ENCODE peak calls at places on chromosomes 3 and 15, in ten cellular contexts. H is endodermal cell; Y is neural progenitor cell; Q is neuronal stem cell; J is body of pancreas; E is CD4-positive, alpha-beta T cell; K is astrocyte; P is colonic mucosa; N is CD8-positive, alpha-beta memory T cell; W is aorta. D is an unnamed sample.

GRCh38 chr3:14424711-14425573 is 22.5 kb downstream of the SLC6A6 start:
- DNase-seq in H (no peak), Y (no peak), Q (no peak), J (no peak), E (peak; percentile 29), K (no peak), P (no peak), N (peak; percentile 76), W (no peak), D (no peak)

GRCh38 chr15:40981186-40981585 is 27.9 kb downstream of the CHAC1 start:
- DNase-seq in H (no peak), Y (no peak), Q (no peak), J (no peak), E (no peak), K (no peak), P (no peak), N (no peak), W (no peak), D (no peak)

GRCh38 chr3:24595801-24596200 is 101.2 kb upstream of the THRB start:
- DNase-seq in H (no peak), Y (no peak), Q (no peak), J (no peak), E (no peak), K (peak; percentile 36), P (no peak), N (no peak), W (no peak), D (no peak)

GRCh38 chr3:53941174-53941573 is 49.5 kb upstream of the SELENOK start:
- DNase-seq in H (no peak), Y (no peak), Q (no peak), J (no peak), E (no peak), K (peak; percentile 62), P (no peak), N (no peak), W (no peak), D (no peak)

GRCh38 chr3:111851511-111851954 is 7.5 kb upstream of the PHLDB2 start:
- DNase-seq in H (peak; percentile 44), Y (no peak), Q (no peak), J (no peak), E (no peak), K (peak; percentile 88), P (no peak), N (no peak), W (no peak), D (no peak)

GRCh38 chr15:87354661-87355410 is 901.7 kb downstream of the NTRK3 start:
- DNase-seq in H (no peak), Y (no peak), Q (no peak), J (no peak), E (no peak), K (peak; percentile 90), P (no peak), N (no peak), W (no peak), D (no peak)

GRCh38 chr3:116667791-116668190 is 41.8 kb upstream of the TUSC7 start:
- DNase-seq in H (no peak), Y (no peak), Q (no peak), J (no peak), E (no peak), K (no peak), P (no peak), N (no peak), W (no peak), D (no peak)

GRCh38 chr3:11128682-11129632 is 25.3 kb upstream of the HRH1 start:
- DNase-seq in H (no peak), Y (no peak), Q (no peak), J (no peak), E (no peak), K (no peak), P (no peak), N (no peak), W (no peak), D (no peak)

GRCh38 chr3:185537369-185537970 is 14.9 kb downstream of the LIPH start:
- DNase-seq in H (no peak), Y (no peak), Q (no peak), J (peak; percentile 68), E (no peak), K (peak; percentile 92), P (peak; percentile 77), N (no peak), W (no peak), D (no peak)

GRCh38 chr15:59105839-59106238 is 893 bp downstream of the CCNB2 start:
- DNase-seq in H (no peak), Y (no peak), Q (no peak), J (no peak), E (no peak), K (no peak), P (no peak), N (no peak), W (no peak), D (no peak)

GRCh38 chr3:177905173-177905894 is 630.9 kb upstream of the KCNMB2 start:
- DNase-seq in H (no peak), Y (no peak), Q (no peak), J (no peak), E (no peak), K (peak; percentile 99), P (no peak), N (no peak), W (no peak), D (no peak)

GRCh38 chr3:5029715-5030114 is 50.5 kb downstream of the BHLHE40 start:
- DNase-seq in H (no peak), Y (no peak), Q (no peak), J (no peak), E (no peak), K (no peak), P (no peak), N (no peak), W (no peak), D (no peak)

GRCh38 chr3:130395916-130396315 is 50.4 kb downstream of the COL6A5 start:
- DNase-seq in H (peak; percentile 89), Y (no peak), Q (no peak), J (peak; percentile 4), E (no peak), K (peak; percentile 23), P (no peak), N (no peak), W (no peak), D (no peak)

GRCh38 chr3:119219069-119219468 is 21.6 kb downstream of the B4GALT4 start:
- DNase-seq in H (no peak), Y (no peak), Q (no peak), J (no peak), E (peak; percentile 37), K (no peak), P (no peak), N (no peak), W (no peak), D (no peak)

GRCh38 chr15:52976050-52976449 is 185.9 kb upstream of the ONECUT1 start:
- DNase-seq in H (no peak), Y (no peak), Q (no peak), J (no peak), E (no peak), K (no peak), P (no peak), N (no peak), W (no peak), D (no peak)

DNA sequence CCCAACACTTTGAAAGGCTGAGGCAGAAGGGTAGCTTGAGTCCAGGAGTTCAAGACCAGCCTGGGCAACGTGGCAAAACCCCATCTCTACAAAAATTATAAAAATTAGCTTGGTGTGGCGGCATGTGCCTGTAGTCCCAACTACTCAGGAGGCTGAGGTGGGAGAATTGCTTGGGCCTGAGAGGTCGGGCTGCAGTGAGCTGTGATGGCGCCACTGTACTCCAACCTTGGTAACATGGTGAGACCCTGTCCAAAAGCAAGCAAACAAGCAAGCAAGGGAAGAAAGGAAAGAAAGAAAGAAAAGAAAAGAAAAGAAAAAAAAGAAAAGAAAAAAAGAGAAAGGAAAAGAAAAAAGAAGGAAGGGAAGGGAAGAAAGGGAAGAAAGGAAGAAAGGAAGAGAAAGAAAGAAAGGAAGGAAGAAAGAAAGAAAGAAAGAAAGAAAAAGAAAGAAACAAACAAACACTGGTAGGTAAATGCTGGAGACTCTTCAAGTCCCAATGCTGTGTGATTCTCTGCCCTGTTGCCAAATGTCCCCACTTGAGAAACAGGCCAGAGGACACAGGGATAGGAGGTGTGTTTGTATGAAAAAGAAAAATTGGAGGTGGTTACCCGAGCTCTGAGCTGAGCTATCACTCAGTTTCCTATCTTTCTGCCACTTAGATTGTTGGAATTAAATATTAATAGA is 121.1 kb downstream of the RAB11A start:
- DNase-seq in H (no peak), Y (no peak), Q (no peak), J (no peak), E (no peak), K (no peak), P (no peak), N (no peak), W (no peak), D (no peak)
- H3K27me3 ChIP-seq in H (no peaks in the 10 kb centered on the region), Y (no peaks in the 10 kb centered on the region), Q (no peaks in the 10 kb centered on the region), J (no peaks in the 10 kb centered on the region), E (peaks cover 5% of the 10 kb centered on the region), K (peaks cover 26% of the 10 kb centered on the region), P (no peaks in the 10 kb centered on the region), N (no peaks in the 10 kb centered on the region), W (no peaks in the 10 kb centered on the region), D (peaks cover 44% of the 10 kb centered on the region)

GRCh38 chr3:89522168-89522567 is 414.7 kb downstream of the EPHA3 start:
- DNase-seq in H (no peak), Y (no peak), Q (no peak), J (no peak), E (no peak), K (no peak), P (no peak), N (no peak), W (no peak), D (no peak)
- H3K27ac ChIP-seq in H (no peak overlapping the region), Y (no peak overlapping the region), Q (no peak overlapping the region), J (no peak overlapping the region), E (no peak overlapping the region), K (no peak overlapping the region), P (no peak overlapping the region), N (no peak overlapping the region), W (no peak overlapping the region), D (no peak overlapping the region)

DNA sequence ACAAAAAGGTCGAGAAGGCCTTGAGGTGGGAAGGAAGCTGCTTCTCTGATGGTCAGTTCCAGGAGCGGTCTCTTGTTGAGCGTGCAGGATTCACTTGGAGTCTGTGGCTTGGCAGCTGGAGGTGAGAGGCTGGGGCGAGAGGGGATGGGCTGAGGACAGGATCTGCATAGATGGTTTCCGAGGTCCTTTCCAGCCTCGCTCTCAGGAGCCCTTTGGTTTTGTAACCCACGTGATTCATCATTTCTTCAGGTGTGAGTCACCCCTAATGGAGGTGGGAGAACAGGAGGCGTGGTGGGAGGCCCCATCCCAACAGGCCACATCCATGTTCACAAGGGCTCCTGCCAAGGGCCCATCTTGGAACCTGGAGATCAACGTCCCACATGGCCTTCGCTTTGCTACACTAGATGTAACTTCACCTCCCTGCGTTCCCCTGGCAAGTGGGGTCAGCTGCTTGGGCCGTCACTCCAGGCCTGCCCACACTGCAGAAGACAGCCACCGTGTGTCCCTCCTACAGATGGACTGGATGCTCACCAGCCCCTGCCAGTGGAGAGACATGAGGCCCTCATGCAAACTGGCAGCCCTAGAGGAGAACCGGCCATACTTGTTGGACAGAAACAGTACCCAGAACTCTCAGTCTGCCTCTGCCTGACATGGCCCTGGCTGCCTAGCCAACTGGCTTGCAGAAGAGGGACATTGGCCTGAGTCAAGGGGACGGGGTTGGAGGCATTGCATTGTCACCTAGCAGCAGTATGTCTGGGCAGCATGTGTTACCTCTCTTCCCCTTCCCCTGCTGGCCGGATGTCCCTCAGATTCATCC is 1.6 kb upstream of the PCSK6 start:
- DNase-seq in H (peak; percentile 39), Y (no peak), Q (no peak), J (no peak), E (no peak), K (no peak), P (peak; percentile 17), N (no peak), W (no peak), D (no peak)
- H3K27me3 ChIP-seq in H (peaks cover 22% of the 10 kb centered on the region), Y (peaks cover 81% of the 10 kb centered on the region), Q (peaks cover 3% of the 10 kb centered on the region), J (peaks cover 8% of the 10 kb centered on the region), E (peaks cover 39% of the 10 kb centered on the region), K (peaks cover 36% of the 10 kb centered on the region), P (peaks cover 5% of the 10 kb centered on the region), N (no peaks in the 10 kb centered on the region), W (no peaks in the 10 kb centered on the region), D (no peaks in the 10 kb centered on the region)

GRCh38 chr3:194423317-194423716 is 24.3 kb upstream of the GP5 start:
- DNase-seq in H (no peak), Y (no peak), Q (no peak), J (no peak), E (no peak), K (no peak), P (no peak), N (no peak), W (no peak), D (peak; percentile 20)
- H3K27ac ChIP-seq in H (no peak overlapping the region), Y (no peak overlapping the region), Q (no peak overlapping the region), J (no peak overlapping the region), E (no peak overlapping the region), K (no peak overlapping the region), P (no peak overlapping the region), N (no peak overlapping the region), W (no peak overlapping the region), D (no peak overlapping the region)